ENCODE peak calls at places on chromosomes 16 and 17, in five cellular contexts. A is IMR-90, D is WTC11, U is progenitor cell of endocrine pancreas, X is prostate gland. G is an unnamed sample.

GRCh38 chr16:2469399-2470233 is 1.5 kb upstream of the NTN3 start:
- DNase-seq in A (no peak), D (no peak), U (no peak), X (no peak), G (no peak)

GRCh38 chr17:49359990-49360795 is 1.9 kb downstream of the ZNF652 start:
- DNase-seq in A (no peak), D (no peak), U (no peak), X (no peak), G (no peak)

GRCh38 chr17:17603178-17603894 is 11.8 kb upstream of the PEMT start:
- DNase-seq in A (no peak), D (no peak), U (no peak), X (no peak), G (no peak)

GRCh38 chr17:59357929-59358328 is 26.5 kb downstream of the YPEL2 start:
- DNase-seq in A (peak), D (no peak), U (no peak), X (no peak), G (no peak)

GRCh38 chr17:61248399-61248798 is 151.2 kb upstream of the TBX2 start:
- DNase-seq in A (peak), D (no peak), U (no peak), X (no peak), G (no peak)

GRCh38 chr16:25916091-25916490 is 224.3 kb downstream of the HS3ST4 start:
- DNase-seq in A (no peak), D (no peak), U (no peak), X (no peak), G (no peak)

GRCh38 chr16:14640538-14640937 is 7.8 kb downstream of the BFAR start:
- DNase-seq in A (no peak), D (no peak), U (no peak), X (no peak), G (no peak)

GRCh38 chr17:79932907-79933306 is 93.7 kb upstream of the CBX4 start:
- DNase-seq in A (no peak), D (no peak), U (no peak), X (no peak), G (no peak)

GRCh38 chr16:48052731-48053130 is 103.1 kb downstream of the ABCC12 start:
- DNase-seq in A (no peak), D (no peak), U (no peak), X (no peak), G (no peak)

GRCh38 chr16:21689107-21689506 is 25.3 kb downstream of the OTOA start:
- DNase-seq in A (no peak), D (no peak), U (no peak), X (no peak), G (no peak)

GRCh38 chr17:3754458-3755334 is 31.0 kb downstream of the HASPIN start:
- DNase-seq in A (no peak), D (peak), U (peak), X (peak), G (peak)

GRCh38 chr17:35214631-35215273 is 20.6 kb upstream of the SLC35G3 start:
- DNase-seq in A (no peak), D (no peak), U (no peak), X (no peak), G (no peak)

GRCh38 chr17:81329927-81330883 is 35.1 kb upstream of the SLC38A10 start:
- DNase-seq in A (no peak), D (no peak), U (no peak), X (no peak), G (no peak)

GRCh38 chr16:50506543-50506937 is 41.7 kb upstream of the NKD1 start:
- DNase-seq in A (no peak), D (no peak), U (no peak), X (no peak), G (no peak)

GRCh38 chr17:27649929-27650328 is 18.9 kb downstream of the LGALS9 start:
- DNase-seq in A (no peak), D (no peak), U (no peak), X (peak), G (no peak)

GRCh38 chr17:22517716-22518115 is 825.4 kb downstream of the KCNJ18 start:
- DNase-seq in A (no peak), D (no peak), U (no peak), X (no peak), G (no peak)

GRCh38 chr17:54992797-54993639 is 24.5 kb downstream of the STXBP4 start:
- DNase-seq in A (peak), D (no peak), U (no peak), X (peak), G (no peak)

GRCh38 chr16:23679986-23680336 is 1.3 kb downstream of the PLK1 start:
- DNase-seq in A (no peak), D (no peak), U (no peak), X (no peak), G (no peak)

GRCh38 chr16:61797296-61797695 is 238.9 kb downstream of the CDH8 start:
- DNase-seq in A (no peak), D (no peak), U (no peak), X (no peak), G (no peak)

GRCh38 chr17:7217113-7217987 is 2.3 kb downstream of the DLG4 start:
- DNase-seq in A (peak), D (no peak), U (no peak), X (no peak), G (peak)

GRCh38 chr17:64683791-64684190 is 21.7 kb upstream of the SMURF2 start:
- DNase-seq in A (peak), D (no peak), U (no peak), X (no peak), G (no peak)

GRCh38 chr17:7579001-7579838 is at the start of gene CD68:
- DNase-seq in A (peak), D (no peak), U (no peak), X (no peak), G (no peak)

GRCh38 chr16:79451196-79451816 is 149.2 kb downstream of the MAF start:
- DNase-seq in A (no peak), D (no peak), U (no peak), X (no peak), G (no peak)

GRCh38 chr17:57861000-57861736 is 11.3 kb upstream of the MRPS23 start:
- DNase-seq in A (peak), D (peak), U (no peak), X (peak), G (no peak)

GRCh38 chr16:88626646-88627045 is 11.7 kb upstream of the IL17C start:
- DNase-seq in A (no peak), D (no peak), U (no peak), X (no peak), G (no peak)

GRCh38 chr16:88630433-88630832 is 7.9 kb upstream of the IL17C start:
- DNase-seq in A (no peak), D (no peak), U (no peak), X (no peak), G (no peak)

GRCh38 chr16:88627531-88628411 is 10.6 kb upstream of the IL17C start:
- DNase-seq in A (no peak), D (no peak), U (no peak), X (no peak), G (no peak)

GRCh38 chr16:88629835-88630234 is 8.5 kb upstream of the IL17C start:
- DNase-seq in A (no peak), D (no peak), U (no peak), X (no peak), G (no peak)

GRCh38 chr16:88628512-88628974 is 9.8 kb upstream of the IL17C start:
- DNase-seq in A (no peak), D (peak), U (no peak), X (no peak), G (peak)
- TF ChIP-seq CTCF in A (peak), D (peak), U (peak), X (no peak), G (peak)

GRCh38 chr16:68005786-68006286 is 6.6 kb upstream of the DPEP2 start:
- DNase-seq in A (no peak), D (no peak), U (no peak), X (no peak), G (no peak)

GRCh38 chr16:68003031-68003430 is 3.7 kb upstream of the DPEP2 start:
- DNase-seq in A (peak), D (no peak), U (no peak), X (no peak), G (no peak)

GRCh38 chr16:68000450-68000849 is 1.2 kb upstream of the DPEP2 start:
- DNase-seq in A (no peak), D (no peak), U (no peak), X (no peak), G (no peak)

GRCh38 chr16:67995423-67995822 is 3.9 kb downstream of the DPEP2 start:
- DNase-seq in A (no peak), D (no peak), U (no peak), X (no peak), G (no peak)

GRCh38 chr16:68000024-68000423 is 740 bp upstream of the DPEP2 start:
- DNase-seq in A (no peak), D (no peak), U (no peak), X (no peak), G (no peak)
- TF ChIP-seq CTCF in A (no peak), D (no peak), U (no peak), X (no peak), G (no peak)

DNA sequence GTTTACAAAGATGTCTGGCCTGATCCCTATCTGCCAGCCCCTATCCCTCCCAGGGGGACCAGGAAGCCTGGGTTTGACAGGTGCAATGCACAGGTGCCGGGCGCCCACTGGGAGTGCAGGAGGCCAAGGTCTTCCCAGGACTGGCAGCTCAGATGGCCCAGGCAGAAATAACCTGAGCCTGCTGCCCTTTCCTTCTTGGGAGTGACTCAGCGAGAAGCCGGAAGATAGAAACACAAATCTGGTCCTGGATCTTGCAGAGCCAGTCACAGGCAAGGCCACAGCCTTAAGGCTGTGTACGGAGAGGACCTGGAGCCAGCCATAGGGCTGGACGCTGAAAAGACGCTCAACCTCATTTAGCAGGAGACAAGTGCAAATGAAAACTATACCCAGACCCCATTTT is 27.7 kb downstream of the GPR142 start:
- DNase-seq in A (no peak), D (no peak), U (no peak), X (peak), G (no peak)
- TF ChIP-seq CTCF in A (no peak), D (no peak), U (no peak), X (no peak), G (no peak)

GRCh38 chr17:43832976-43833829 is at the start of gene MPP3:
- DNase-seq in A (peak), D (peak), U (peak), X (peak), G (peak)

GRCh38 chr17:43834106-43834505 is 1.2 kb upstream of the MPP3 start:
- DNase-seq in A (peak), D (no peak), U (no peak), X (no peak), G (no peak)

GRCh38 chr17:43830510-43831145 is 2.3 kb downstream of the MPP3 start:
- DNase-seq in A (no peak), D (no peak), U (no peak), X (no peak), G (no peak)

GRCh38 chr17:43831633-43832032 is 1.3 kb downstream of the MPP3 start:
- DNase-seq in A (no peak), D (no peak), U (no peak), X (no peak), G (no peak)

GRCh38 chr17:43832168-43832975 is 574 bp downstream of the MPP3 start:
- DNase-seq in A (peak), D (peak), U (peak), X (peak), G (peak)
- TF ChIP-seq CTCF in A (no peak), D (no peak), U (no peak), X (no peak), G (no peak)

GRCh38 chr16:86199182-86199581 is 300.2 kb downstream of the IRF8 start:
- DNase-seq in A (peak), D (no peak), U (no peak), X (no peak), G (no peak)

GRCh38 chr16:86193528-86194193 is 294.7 kb downstream of the IRF8 start:
- DNase-seq in A (no peak), D (no peak), U (no peak), X (no peak), G (no peak)

GRCh38 chr16:86198201-86199118 is 299.5 kb downstream of the IRF8 start:
- DNase-seq in A (no peak), D (no peak), U (no peak), X (no peak), G (no peak)

GRCh38 chr16:86195863-86196630 is 297.1 kb downstream of the IRF8 start:
- DNase-seq in A (no peak), D (peak), U (no peak), X (no peak), G (peak)

GRCh38 chr16:86196687-86197391 is 297.9 kb downstream of the IRF8 start:
- DNase-seq in A (no peak), D (no peak), U (no peak), X (no peak), G (no peak)
- TF ChIP-seq CTCF in A (no peak), D (no peak), U (no peak), X (no peak), G (no peak)

DNA sequence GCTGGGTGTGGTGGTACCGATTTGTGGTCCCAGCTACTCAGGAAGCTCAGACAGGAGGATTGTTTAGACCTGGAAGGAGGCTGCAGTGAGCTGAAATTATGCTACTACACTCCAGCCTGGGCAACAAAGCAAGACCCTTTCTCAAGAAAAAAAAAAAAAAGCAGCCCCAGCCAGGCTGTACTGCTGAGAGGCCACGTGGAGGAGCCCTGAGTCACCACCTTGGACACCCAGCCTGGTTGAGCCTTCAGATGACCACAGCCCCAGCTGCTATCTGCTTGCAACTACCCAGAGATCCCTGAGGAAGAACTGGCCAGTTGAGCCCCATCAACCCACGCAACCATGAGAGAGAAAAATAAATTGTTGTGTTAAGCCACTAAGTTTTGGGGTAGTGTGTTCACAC is 23.6 kb upstream of the GPRC5C start:
- DNase-seq in A (no peak), D (no peak), U (no peak), X (no peak), G (no peak)
- TF ChIP-seq CTCF in A (no peak), D (no peak), U (no peak), X (no peak), G (no peak)

DNA sequence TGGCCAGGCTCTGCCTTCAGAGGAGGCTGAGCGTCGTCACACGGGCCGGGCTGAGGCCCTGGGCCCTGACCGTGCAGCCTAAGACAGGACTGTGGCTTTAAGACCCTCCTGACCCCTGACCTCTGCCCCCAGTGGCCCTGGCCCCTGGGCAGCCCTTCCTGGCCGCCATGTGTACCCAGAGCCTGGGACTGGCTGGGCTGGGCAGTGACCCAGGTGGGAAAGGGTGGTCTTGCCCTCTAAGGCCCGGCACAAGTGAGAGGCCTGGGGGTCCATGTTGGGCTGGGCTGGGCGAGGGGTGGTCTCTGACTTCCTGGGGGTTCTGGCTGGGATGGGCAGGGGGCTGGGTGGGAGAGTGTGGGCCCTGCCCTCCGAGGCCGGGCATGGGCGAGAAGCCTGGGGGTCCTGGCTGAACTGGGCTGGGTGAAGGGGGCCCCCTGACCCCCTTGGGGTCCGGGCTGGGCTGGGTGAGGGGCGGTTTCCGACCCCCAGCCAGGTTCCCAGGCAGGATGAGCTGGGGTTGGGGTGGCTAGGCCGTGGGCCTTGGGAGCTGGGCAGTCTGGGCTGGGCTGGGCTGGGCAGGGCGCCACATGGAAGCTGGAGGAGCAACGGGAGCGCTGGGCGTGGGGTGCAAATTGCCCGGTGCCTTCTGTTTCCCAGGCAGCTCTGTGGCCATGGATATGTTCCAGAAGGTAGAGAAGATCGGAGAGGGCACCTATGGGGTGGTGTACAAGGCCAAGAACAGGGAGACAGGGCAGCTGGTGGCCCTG is at the start of gene CDK3:
- DNase-seq in A (no peak), D (no peak), U (no peak), X (no peak), G (no peak)
- TF ChIP-seq CTCF in A (no peak), D (peak), U (peak), X (no peak), G (peak)

GRCh38 chr17:76157759-76158158 is 16.7 kb upstream of the FOXJ1 start:
- DNase-seq in A (no peak), D (no peak), U (no peak), X (no peak), G (no peak)
- TF ChIP-seq CTCF in A (no peak), D (no peak), U (no peak), X (no peak), G (no peak)

GRCh38 chr17:46943511-46944393 is 20.8 kb downstream of the GOSR2 start:
- DNase-seq in A (peak), D (peak), U (no peak), X (no peak), G (no peak)

GRCh38 chr17:46940692-46941404 is 17.9 kb downstream of the GOSR2 start:
- DNase-seq in A (peak), D (peak), U (peak), X (peak), G (peak)

GRCh38 chr17:46944931-46945330 is 22.0 kb downstream of the GOSR2 start:
- DNase-seq in A (no peak), D (no peak), U (no peak), X (no peak), G (no peak)

GRCh38 chr17:46943218-46943510 is 20.2 kb downstream of the GOSR2 start:
- DNase-seq in A (no peak), D (no peak), U (no peak), X (no peak), G (no peak)

GRCh38 chr17:46942441-46943217 is 19.7 kb downstream of the GOSR2 start:
- DNase-seq in A (peak), D (peak), U (peak), X (peak), G (peak)
- TF ChIP-seq CTCF in A (peak), D (peak), U (peak), X (peak), G (peak)